ENCODE peak calls at places on chromosomes 11 and 22, in seven cellular contexts. J is GM23248, R is MM.1S, P is cardiac muscle cell, I is aorta, L is left ventricle myocardium inferior, U is hepatocyte. Z is an unnamed sample. For H3K4me1, the result is how much of the 10 kb centered on the place peaks cover.

GRCh38 chr11:132981146-132981956 is 551.0 kb downstream of the OPCML start:
- DNase-seq in J (no peak), R (no peak), P (no peak), I (no peak), L (no peak), U (peak), Z (no peak)

GRCh38 chr11:36594316-36594989 is at the start of gene IFTAP:
- DNase-seq in J (peak), R (peak), P (peak), I (peak), L (no peak), U (peak), Z (peak)

GRCh38 chr22:28714043-28714442 is 27.6 kb downstream of the CHEK2 start:
- DNase-seq in J (no peak), R (no peak), P (no peak), I (no peak), L (no peak), U (no peak), Z (no peak)

GRCh38 chr11:6413791-6414231 is 5.1 kb downstream of the APBB1 start:
- DNase-seq in J (peak), R (no peak), P (no peak), I (no peak), L (no peak), U (no peak), Z (no peak)

GRCh38 chr11:1742371-1742770 is 8.0 kb downstream of the IFITM10 start:
- DNase-seq in J (no peak), R (no peak), P (no peak), I (no peak), L (no peak), U (no peak), Z (no peak)

GRCh38 chr11:126830216-126830615 is 170.4 kb downstream of the KIRREL3 start:
- DNase-seq in J (peak), R (no peak), P (no peak), I (no peak), L (no peak), U (no peak), Z (no peak)

GRCh38 chr11:106466441-106467190 is 389.2 kb downstream of the AASDHPPT start:
- DNase-seq in J (peak), R (no peak), P (peak), I (no peak), L (no peak), U (peak), Z (no peak)

GRCh38 chr22:19880786-19881569 is 26.3 kb upstream of the GNB1L start:
- DNase-seq in J (peak), R (no peak), P (peak), I (peak), L (peak), U (peak), Z (peak)

GRCh38 chr11:17186932-17187692 is 20.7 kb downstream of the PIK3C2A start:
- DNase-seq in J (no peak), R (no peak), P (no peak), I (no peak), L (no peak), U (no peak), Z (no peak)

GRCh38 chr22:37559901-37560681 is at the start of gene CDC42EP1:
- DNase-seq in J (peak), R (no peak), P (peak), I (peak), L (peak), U (peak), Z (peak)

GRCh38 chr11:116366980-116367640 is 405.7 kb downstream of the BUD13 start:
- DNase-seq in J (no peak), R (no peak), P (peak), I (no peak), L (no peak), U (peak), Z (no peak)

GRCh38 chr11:27158763-27159679 is 118.4 kb downstream of the BBOX1 start:
- DNase-seq in J (peak), R (peak), P (peak), I (peak), L (no peak), U (peak), Z (peak)

GRCh38 chr11:99068832-99069231 is 48.1 kb downstream of the CNTN5 start:
- DNase-seq in J (no peak), R (peak), P (no peak), I (no peak), L (no peak), U (no peak), Z (no peak)

GRCh38 chr22:49363526-49364230 is 464.0 kb downstream of the BRD1 start:
- DNase-seq in J (no peak), R (no peak), P (no peak), I (no peak), L (no peak), U (no peak), Z (no peak)

GRCh38 chr11:111718436-111719325 is 47.5 kb downstream of the PPP2R1B start:
- DNase-seq in J (peak), R (no peak), P (peak), I (no peak), L (no peak), U (peak), Z (no peak)

GRCh38 chr11:45333506-45333971 is 47.4 kb upstream of the SYT13 start:
- DNase-seq in J (peak), R (peak), P (peak), I (no peak), L (peak), U (peak), Z (peak)

GRCh38 chr11:28730889-28731288 is 622.7 kb downstream of the METTL15 start:
- DNase-seq in J (no peak), R (peak), P (no peak), I (no peak), L (no peak), U (no peak), Z (no peak)

GRCh38 chr11:33747969-33748368 is 11.7 kb upstream of the CD59 start:
- DNase-seq in J (no peak), R (no peak), P (peak), I (no peak), L (no peak), U (no peak), Z (no peak)

GRCh38 chr11:65424200-65425104 is 1.9 kb downstream of the NEAT1 start:
- DNase-seq in J (peak), R (peak), P (peak), I (peak), L (peak), U (no peak), Z (no peak)

GRCh38 chr11:17782938-17783337 is 48.4 kb downstream of the KCNC1 start:
- DNase-seq in J (no peak), R (no peak), P (no peak), I (no peak), L (no peak), U (no peak), Z (no peak)

GRCh38 chr22:39947488-39948216 is 12.5 kb upstream of the TMA7B start:
- DNase-seq in J (no peak), R (no peak), P (no peak), I (no peak), L (no peak), U (no peak), Z (no peak)

GRCh38 chr11:45028921-45029680 is 78.4 kb upstream of the TP53I11 start:
- DNase-seq in J (no peak), R (no peak), P (no peak), I (no peak), L (peak), U (no peak), Z (no peak)

GRCh38 chr22:29314537-29315285 is 786 bp downstream of the RASL10A start:
- DNase-seq in J (peak), R (no peak), P (no peak), I (peak), L (no peak), U (no peak), Z (no peak)

GRCh38 chr11:24356501-24356900 is 140.4 kb upstream of the LUZP2 start:
- DNase-seq in J (no peak), R (no peak), P (no peak), I (no peak), L (no peak), U (no peak), Z (peak)

GRCh38 chr22:29306175-29306829 is at the start of gene GAS2L1:
- DNase-seq in J (peak), R (peak), P (peak), I (peak), L (peak), U (peak), Z (peak)

GRCh38 chr11:14971865-14972580 is at the start of gene CALCA:
- DNase-seq in J (peak), R (no peak), P (no peak), I (no peak), L (no peak), U (no peak), Z (no peak)

GRCh38 chr11:18939314-18939713 is at the start of gene MRGPRX1:
- DNase-seq in J (no peak), R (no peak), P (no peak), I (no peak), L (no peak), U (no peak), Z (no peak)

GRCh38 chr22:23404689-23405365 is 175.3 kb downstream of the IGLL1 start:
- DNase-seq in J (peak), R (no peak), P (peak), I (peak), L (no peak), U (no peak), Z (peak)

GRCh38 chr11:121095561-121095960 is 5.5 kb upstream of the TECTA start:
- DNase-seq in J (no peak), R (no peak), P (no peak), I (no peak), L (no peak), U (no peak), Z (no peak)

GRCh38 chr11:118437046-118437735 is 899 bp downstream of the KMT2A start:
- DNase-seq in J (peak), R (peak), P (peak), I (peak), L (peak), U (peak), Z (peak)

GRCh38 chr11:112795142-112795815 is 165.9 kb upstream of the NCAM1 start:
- DNase-seq in J (peak), R (peak), P (peak), I (peak), L (no peak), U (peak), Z (peak)

GRCh38 chr11:68974421-68975194 is 6.2 kb downstream of the MRGPRD start:
- DNase-seq in J (peak), R (peak), P (no peak), I (no peak), L (no peak), U (peak), Z (peak)

GRCh38 chr22:46024136-46024840 is 47.3 kb upstream of the WNT7B start:
- DNase-seq in J (no peak), R (no peak), P (no peak), I (no peak), L (peak), U (no peak), Z (no peak)

GRCh38 chr11:22407899-22408298 is 69.7 kb downstream of the SLC17A6 start:
- DNase-seq in J (no peak), R (no peak), P (no peak), I (no peak), L (no peak), U (no peak), Z (no peak)

GRCh38 chr22:25114369-25115362 is 85.0 kb upstream of the CRYBB3 start:
- DNase-seq in J (no peak), R (no peak), P (no peak), I (no peak), L (no peak), U (no peak), Z (peak)

GRCh38 chr11:35272391-35272821 is 133.4 kb downstream of the CD44 start:
- DNase-seq in J (no peak), R (peak), P (no peak), I (peak), L (no peak), U (no peak), Z (no peak)

GRCh38 chr22:48837341-48837935 is 990.2 kb downstream of the BRD1 start:
- DNase-seq in J (peak), R (no peak), P (no peak), I (no peak), L (no peak), U (no peak), Z (no peak)

GRCh38 chr11:70100791-70101190 is 22.7 kb downstream of the ANO1 start:
- DNase-seq in J (no peak), R (no peak), P (no peak), I (no peak), L (no peak), U (no peak), Z (no peak)

GRCh38 chr11:72788250-72788649 is 5.6 kb downstream of the STARD10 start:
- DNase-seq in J (no peak), R (no peak), P (no peak), I (no peak), L (no peak), U (no peak), Z (no peak)
- H3K27ac ChIP-seq in J (no peak), R (no peak), P (no peak), I (no peak), L (no peak), U (peak), Z (no peak)

DNA sequence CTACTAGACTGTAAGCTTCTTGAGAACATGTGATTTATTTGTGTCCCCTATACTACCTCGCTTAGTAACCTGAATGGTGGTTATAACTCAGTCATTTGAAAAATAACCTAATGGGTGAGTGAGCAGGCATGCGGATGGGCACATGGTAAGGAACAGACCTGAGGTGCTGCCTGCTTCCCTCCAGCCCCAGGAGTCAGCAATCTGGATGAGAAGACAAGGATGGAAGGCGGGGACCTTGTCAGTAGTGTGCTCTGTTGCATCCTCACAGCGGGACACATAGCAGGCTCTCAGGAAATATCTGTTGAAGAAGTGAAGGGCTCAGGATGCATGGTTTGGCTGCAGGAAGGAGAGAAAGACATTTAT is 108.6 kb downstream of the ZBTB16 start:
- DNase-seq in J (no peak), R (no peak), P (no peak), I (no peak), L (no peak), U (no peak), Z (no peak)
- H3K4me1 ChIP-seq in J (under half), R (under half), P (half or more), I (under half), L (half or more), U (half or more), Z (under half)

GRCh38 chr11:47177229-47177845 is 658 bp upstream of the ARFGAP2 start:
- DNase-seq in J (peak), R (peak), P (peak), I (peak), L (peak), U (peak), Z (peak)

GRCh38 chr11:47176328-47177228 is at the start of gene ARFGAP2:
- DNase-seq in J (peak), R (peak), P (peak), I (peak), L (peak), U (peak), Z (peak)

GRCh38 chr11:47177846-47178245 is 1.2 kb upstream of the ARFGAP2 start:
- DNase-seq in J (no peak), R (no peak), P (no peak), I (no peak), L (peak), U (no peak), Z (no peak)

GRCh38 chr11:47178305-47178704 is 1.6 kb upstream of the ARFGAP2 start:
- DNase-seq in J (no peak), R (no peak), P (no peak), I (no peak), L (no peak), U (no peak), Z (no peak)

DNA sequence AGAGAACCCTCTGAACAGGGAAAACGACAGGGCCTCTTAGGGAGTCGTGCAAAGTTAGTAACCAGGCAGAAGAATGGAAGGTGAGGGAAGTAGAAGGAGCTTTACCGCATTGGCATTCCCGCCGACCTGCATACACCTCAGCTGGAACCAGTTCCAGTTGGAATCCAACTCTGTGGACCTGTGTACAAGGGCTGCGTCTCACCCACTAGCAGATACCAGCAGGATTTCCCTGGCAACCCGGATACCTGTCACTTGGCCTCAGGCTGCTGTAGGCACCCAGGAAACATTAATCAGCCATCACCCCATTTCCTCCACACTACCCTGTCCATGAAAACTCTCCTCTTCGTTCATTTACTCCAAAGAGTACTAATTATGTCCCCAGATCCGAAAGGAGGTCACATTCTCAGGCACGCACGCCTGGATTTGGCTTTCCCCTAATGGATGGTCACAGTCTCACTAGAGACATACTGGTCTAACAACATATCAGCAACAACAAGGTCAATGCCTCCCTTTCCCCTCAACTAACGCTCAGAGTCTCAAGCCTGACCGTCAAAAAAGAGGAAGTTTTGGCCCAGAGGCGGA is 842 bp downstream of the ARFGAP2 start:
- DNase-seq in J (no peak), R (peak), P (no peak), I (no peak), L (no peak), U (no peak), Z (no peak)
- H3K27ac ChIP-seq in J (peak), R (peak), P (peak), I (peak), L (peak), U (peak), Z (peak)

GRCh38 chr11:67644042-67644441 is 4.5 kb upstream of the TBX10 start:
- DNase-seq in J (peak), R (no peak), P (peak), I (no peak), L (no peak), U (peak), Z (no peak)
- H3K4me1 ChIP-seq in J (under half), R (under half), P (under half), I (under half), L (under half), U (under half), Z (under half)

Z was measured in SJCRH30.